ENCODE peak calls at places on chromosomes 2 and 18, in four cellular contexts. One of them, this sample, is unnamed.

GRCh38 chr2:28617502-28618184 is 121.8 kb downstream of the PLB1 start:
- DNase-seq in endodermal cell: no peak
- DNase-seq in caudate nucleus: no peak
- DNase-seq in stimulated activated naive CD8-positive, alpha-beta T cell treated with anti-CD3 and anti-CD28 coated beads, Interleukin-15, Interleukin-2, amounts not matched to agents 100 U/mL and 50 U/mL, for 24 hours: no peak
- DNase-seq in this sample: no peak

GRCh38 chr2:73897240-73897583 is 4.4 kb downstream of the ACTG2 start:
- DNase-seq in stimulated activated naive CD8-positive, alpha-beta T cell treated with anti-CD3 and anti-CD28 coated beads, Interleukin-15, Interleukin-2, amounts not matched to agents 100 U/mL and 50 U/mL, for 24 hours: no peak
- DNase-seq in caudate nucleus: no peak
- DNase-seq in endodermal cell: no peak
- DNase-seq in this sample: no peak

GRCh38 chr18:36247036-36247435 is 50.5 kb upstream of the FHOD3 start:
- DNase-seq in caudate nucleus: no peak
- DNase-seq in endodermal cell: peak; percentile 54
- DNase-seq in stimulated activated naive CD8-positive, alpha-beta T cell treated with anti-CD3 and anti-CD28 coated beads, Interleukin-15, Interleukin-2, amounts not matched to agents 100 U/mL and 50 U/mL, for 24 hours: no peak
- DNase-seq in this sample: no peak

GRCh38 chr2:212892193-212892592 is 259.2 kb downstream of the IKZF2 start:
- DNase-seq in caudate nucleus: no peak
- DNase-seq in endodermal cell: peak; percentile 55
- DNase-seq in stimulated activated naive CD8-positive, alpha-beta T cell treated with anti-CD3 and anti-CD28 coated beads, Interleukin-15, Interleukin-2, amounts not matched to agents 100 U/mL and 50 U/mL, for 24 hours: no peak
- DNase-seq in this sample: peak; percentile 29

GRCh38 chr2:144143294-144144092 is 376.4 kb downstream of the ZEB2 start:
- DNase-seq in endodermal cell: no peak
- DNase-seq in caudate nucleus: no peak
- DNase-seq in stimulated activated naive CD8-positive, alpha-beta T cell treated with anti-CD3 and anti-CD28 coated beads, Interleukin-15, Interleukin-2, amounts not matched to agents 100 U/mL and 50 U/mL, for 24 hours: no peak
- DNase-seq in this sample: no peak

GRCh38 chr2:141133883-141134282 is 996.9 kb downstream of the LRP1B start:
- DNase-seq in stimulated activated naive CD8-positive, alpha-beta T cell treated with anti-CD3 and anti-CD28 coated beads, Interleukin-15, Interleukin-2, amounts not matched to agents 100 U/mL and 50 U/mL, for 24 hours: no peak
- DNase-seq in caudate nucleus: no peak
- DNase-seq in endodermal cell: no peak
- DNase-seq in this sample: no peak

GRCh38 chr18:50113726-50114125 is 81.2 kb downstream of the MYO5B start:
- DNase-seq in stimulated activated naive CD8-positive, alpha-beta T cell treated with anti-CD3 and anti-CD28 coated beads, Interleukin-15, Interleukin-2, amounts not matched to agents 100 U/mL and 50 U/mL, for 24 hours: no peak
- DNase-seq in endodermal cell: no peak
- DNase-seq in caudate nucleus: no peak
- DNase-seq in this sample: no peak

GRCh38 chr2:207113403-207113802 is 52.3 kb downstream of the KLF7 start:
- DNase-seq in endodermal cell: no peak
- DNase-seq in stimulated activated naive CD8-positive, alpha-beta T cell treated with anti-CD3 and anti-CD28 coated beads, Interleukin-15, Interleukin-2, amounts not matched to agents 100 U/mL and 50 U/mL, for 24 hours: no peak
- DNase-seq in caudate nucleus: peak; percentile 51
- DNase-seq in this sample: no peak

GRCh38 chr18:11661430-11661829 is 27.6 kb upstream of the GNAL start:
- DNase-seq in stimulated activated naive CD8-positive, alpha-beta T cell treated with anti-CD3 and anti-CD28 coated beads, Interleukin-15, Interleukin-2, amounts not matched to agents 100 U/mL and 50 U/mL, for 24 hours: no peak
- DNase-seq in endodermal cell: peak; percentile 12
- DNase-seq in caudate nucleus: no peak
- DNase-seq in this sample: no peak

GRCh38 chr2:175445276-175445675 is 263.8 kb upstream of the ATP5MC3 start:
- DNase-seq in caudate nucleus: no peak
- DNase-seq in endodermal cell: no peak
- DNase-seq in stimulated activated naive CD8-positive, alpha-beta T cell treated with anti-CD3 and anti-CD28 coated beads, Interleukin-15, Interleukin-2, amounts not matched to agents 100 U/mL and 50 U/mL, for 24 hours: no peak
- DNase-seq in this sample: no peak

GRCh38 chr2:203948733-203949132 is 12.2 kb downstream of the ICOS start:
- DNase-seq in stimulated activated naive CD8-positive, alpha-beta T cell treated with anti-CD3 and anti-CD28 coated beads, Interleukin-15, Interleukin-2, amounts not matched to agents 100 U/mL and 50 U/mL, for 24 hours: no peak
- DNase-seq in endodermal cell: no peak
- DNase-seq in caudate nucleus: no peak
- DNase-seq in this sample: no peak

GRCh38 chr2:127088706-127089105 is 18.2 kb downstream of the BIN1 start:
- DNase-seq in caudate nucleus: no peak
- DNase-seq in endodermal cell: no peak
- DNase-seq in stimulated activated naive CD8-positive, alpha-beta T cell treated with anti-CD3 and anti-CD28 coated beads, Interleukin-15, Interleukin-2, amounts not matched to agents 100 U/mL and 50 U/mL, for 24 hours: no peak
- DNase-seq in this sample: no peak

GRCh38 chr2:178109813-178110212 is 2.4 kb upstream of the RBM45 start:
- DNase-seq in caudate nucleus: no peak
- DNase-seq in endodermal cell: no peak
- DNase-seq in stimulated activated naive CD8-positive, alpha-beta T cell treated with anti-CD3 and anti-CD28 coated beads, Interleukin-15, Interleukin-2, amounts not matched to agents 100 U/mL and 50 U/mL, for 24 hours: no peak
- DNase-seq in this sample: no peak

GRCh38 chr2:49004046-49004626 is 150.2 kb downstream of the FSHR start:
- DNase-seq in caudate nucleus: no peak
- DNase-seq in endodermal cell: no peak
- DNase-seq in stimulated activated naive CD8-positive, alpha-beta T cell treated with anti-CD3 and anti-CD28 coated beads, Interleukin-15, Interleukin-2, amounts not matched to agents 100 U/mL and 50 U/mL, for 24 hours: no peak
- DNase-seq in this sample: no peak

GRCh38 chr2:102180687-102180999 is 6.2 kb upstream of the IL1RL2 start:
- DNase-seq in stimulated activated naive CD8-positive, alpha-beta T cell treated with anti-CD3 and anti-CD28 coated beads, Interleukin-15, Interleukin-2, amounts not matched to agents 100 U/mL and 50 U/mL, for 24 hours: no peak
- DNase-seq in endodermal cell: no peak
- DNase-seq in caudate nucleus: no peak
- DNase-seq in this sample: no peak

GRCh38 chr2:73197579-73197978 is 4.8 kb upstream of the NOTO start:
- DNase-seq in caudate nucleus: no peak
- DNase-seq in endodermal cell: no peak
- DNase-seq in stimulated activated naive CD8-positive, alpha-beta T cell treated with anti-CD3 and anti-CD28 coated beads, Interleukin-15, Interleukin-2, amounts not matched to agents 100 U/mL and 50 U/mL, for 24 hours: no peak
- DNase-seq in this sample: no peak

GRCh38 chr18:46281185-46282176 is 177.3 kb downstream of the HAUS1 start:
- DNase-seq in caudate nucleus: peak; percentile 32
- DNase-seq in stimulated activated naive CD8-positive, alpha-beta T cell treated with anti-CD3 and anti-CD28 coated beads, Interleukin-15, Interleukin-2, amounts not matched to agents 100 U/mL and 50 U/mL, for 24 hours: peak; percentile 67
- DNase-seq in endodermal cell: peak; percentile 94
- DNase-seq in this sample: peak; percentile 77

GRCh38 chr2:100200985-100201384 is 58.6 kb upstream of the AFF3 start:
- DNase-seq in stimulated activated naive CD8-positive, alpha-beta T cell treated with anti-CD3 and anti-CD28 coated beads, Interleukin-15, Interleukin-2, amounts not matched to agents 100 U/mL and 50 U/mL, for 24 hours: no peak
- DNase-seq in caudate nucleus: no peak
- DNase-seq in endodermal cell: no peak
- DNase-seq in this sample: no peak

GRCh38 chr2:122748552-122749011 is 993.1 kb downstream of the TSN start:
- DNase-seq in endodermal cell: peak; percentile 48
- DNase-seq in stimulated activated naive CD8-positive, alpha-beta T cell treated with anti-CD3 and anti-CD28 coated beads, Interleukin-15, Interleukin-2, amounts not matched to agents 100 U/mL and 50 U/mL, for 24 hours: no peak
- DNase-seq in caudate nucleus: no peak
- DNase-seq in this sample: no peak

GRCh38 chr2:132668189-132668833 is 1.7 kb downstream of the LYPD1 start:
- DNase-seq in endodermal cell: peak; percentile 87
- DNase-seq in stimulated activated naive CD8-positive, alpha-beta T cell treated with anti-CD3 and anti-CD28 coated beads, Interleukin-15, Interleukin-2, amounts not matched to agents 100 U/mL and 50 U/mL, for 24 hours: no peak
- DNase-seq in caudate nucleus: no peak
- DNase-seq in this sample: no peak

GRCh38 chr2:218631837-218632236 is 24.1 kb downstream of the PLCD4 start:
- DNase-seq in stimulated activated naive CD8-positive, alpha-beta T cell treated with anti-CD3 and anti-CD28 coated beads, Interleukin-15, Interleukin-2, amounts not matched to agents 100 U/mL and 50 U/mL, for 24 hours: no peak
- DNase-seq in caudate nucleus: no peak
- DNase-seq in endodermal cell: no peak
- DNase-seq in this sample: no peak

GRCh38 chr2:47339745-47340541 is 63.0 kb upstream of the MSH2 start:
- DNase-seq in endodermal cell: no peak
- DNase-seq in stimulated activated naive CD8-positive, alpha-beta T cell treated with anti-CD3 and anti-CD28 coated beads, Interleukin-15, Interleukin-2, amounts not matched to agents 100 U/mL and 50 U/mL, for 24 hours: peak; percentile 6
- DNase-seq in caudate nucleus: no peak
- DNase-seq in this sample: no peak

GRCh38 chr2:85717308-85718005 is 23.3 kb downstream of the GNLY start:
- DNase-seq in caudate nucleus: no peak
- DNase-seq in stimulated activated naive CD8-positive, alpha-beta T cell treated with anti-CD3 and anti-CD28 coated beads, Interleukin-15, Interleukin-2, amounts not matched to agents 100 U/mL and 50 U/mL, for 24 hours: no peak
- DNase-seq in endodermal cell: no peak
- DNase-seq in this sample: no peak

GRCh38 chr18:56373601-56374000 is 264.8 kb downstream of the TXNL1 start:
- DNase-seq in stimulated activated naive CD8-positive, alpha-beta T cell treated with anti-CD3 and anti-CD28 coated beads, Interleukin-15, Interleukin-2, amounts not matched to agents 100 U/mL and 50 U/mL, for 24 hours: no peak
- DNase-seq in endodermal cell: no peak
- DNase-seq in caudate nucleus: no peak
- DNase-seq in this sample: no peak

GRCh38 chr18:79476918-79477685 is 81.4 kb downstream of the NFATC1 start:
- DNase-seq in stimulated activated naive CD8-positive, alpha-beta T cell treated with anti-CD3 and anti-CD28 coated beads, Interleukin-15, Interleukin-2, amounts not matched to agents 100 U/mL and 50 U/mL, for 24 hours: no peak
- DNase-seq in caudate nucleus: no peak
- DNase-seq in endodermal cell: no peak
- DNase-seq in this sample: no peak

GRCh38 chr18:28690836-28691835 is 514.2 kb upstream of the CDH2 start:
- DNase-seq in stimulated activated naive CD8-positive, alpha-beta T cell treated with anti-CD3 and anti-CD28 coated beads, Interleukin-15, Interleukin-2, amounts not matched to agents 100 U/mL and 50 U/mL, for 24 hours: no peak
- DNase-seq in caudate nucleus: no peak
- DNase-seq in endodermal cell: no peak
- DNase-seq in this sample: no peak